ENCODE peak calls at places on chromosomes 11 and 22, in six cellular contexts. One of them, this sample, is unnamed.

GRCh38 chr22:21928048-21928447 is 24.6 kb downstream of the PPM1F start:
- DNase-seq in astrocyte of the hippocampus: no peak
- DNase-seq in RPMI7951: no peak
- DNase-seq in Caki2: no peak
- DNase-seq in left kidney: no peak
- DNase-seq in astrocyte of the cerebellum: no peak
- DNase-seq in this sample: no peak

GRCh38 chr11:373716-374551 is 4.6 kb downstream of the B4GALNT4 start:
- DNase-seq in astrocyte of the cerebellum: no peak
- DNase-seq in left kidney: no peak
- DNase-seq in Caki2: no peak
- DNase-seq in astrocyte of the hippocampus: peak
- DNase-seq in RPMI7951: peak
- DNase-seq in this sample: no peak

GRCh38 chr11:111749646-111750045 is 16.5 kb downstream of the PPP2R1B start:
- DNase-seq in RPMI7951: no peak
- DNase-seq in astrocyte of the cerebellum: no peak
- DNase-seq in left kidney: no peak
- DNase-seq in astrocyte of the hippocampus: no peak
- DNase-seq in Caki2: no peak
- DNase-seq in this sample: no peak

GRCh38 chr22:35482974-35483373 is 57.7 kb upstream of the RASD2 start:
- DNase-seq in astrocyte of the hippocampus: no peak
- DNase-seq in astrocyte of the cerebellum: no peak
- DNase-seq in Caki2: no peak
- DNase-seq in RPMI7951: no peak
- DNase-seq in left kidney: no peak
- DNase-seq in this sample: no peak

GRCh38 chr11:115990004-115990447 is 485.8 kb upstream of the CADM1 start:
- DNase-seq in astrocyte of the hippocampus: peak
- DNase-seq in RPMI7951: no peak
- DNase-seq in left kidney: peak
- DNase-seq in astrocyte of the cerebellum: no peak
- DNase-seq in Caki2: no peak
- DNase-seq in this sample: no peak

GRCh38 chr11:59778122-59778521 is 22.9 kb downstream of the STX3 start:
- DNase-seq in astrocyte of the cerebellum: no peak
- DNase-seq in RPMI7951: no peak
- DNase-seq in astrocyte of the hippocampus: peak
- DNase-seq in Caki2: peak
- DNase-seq in left kidney: no peak
- DNase-seq in this sample: no peak

GRCh38 chr11:111909378-111909777 is 2.2 kb downstream of the CRYAB start:
- DNase-seq in astrocyte of the hippocampus: no peak
- DNase-seq in RPMI7951: no peak
- DNase-seq in astrocyte of the cerebellum: no peak
- DNase-seq in left kidney: no peak
- DNase-seq in Caki2: no peak
- DNase-seq in this sample: no peak

GRCh38 chr11:133239530-133239929 is 292.8 kb downstream of the OPCML start:
- DNase-seq in left kidney: peak
- DNase-seq in astrocyte of the hippocampus: no peak
- DNase-seq in RPMI7951: no peak
- DNase-seq in Caki2: no peak
- DNase-seq in astrocyte of the cerebellum: no peak
- DNase-seq in this sample: no peak

GRCh38 chr22:33897621-33897910 is 22.7 kb downstream of the LARGE1 start:
- DNase-seq in astrocyte of the hippocampus: no peak
- DNase-seq in astrocyte of the cerebellum: no peak
- DNase-seq in Caki2: no peak
- DNase-seq in left kidney: peak
- DNase-seq in RPMI7951: no peak
- DNase-seq in this sample: no peak

GRCh38 chr11:2094354-2095197 is 44.6 kb downstream of the IGF2 start:
- DNase-seq in RPMI7951: no peak
- DNase-seq in Caki2: no peak
- DNase-seq in astrocyte of the hippocampus: no peak
- DNase-seq in astrocyte of the cerebellum: no peak
- DNase-seq in left kidney: no peak
- DNase-seq in this sample: no peak

GRCh38 chr22:33747576-33748180 is 172.6 kb downstream of the LARGE1 start:
- DNase-seq in left kidney: no peak
- DNase-seq in astrocyte of the hippocampus: no peak
- DNase-seq in astrocyte of the cerebellum: no peak
- DNase-seq in Caki2: peak
- DNase-seq in RPMI7951: no peak
- DNase-seq in this sample: no peak

GRCh38 chr22:37178350-37179125 is 9.5 kb downstream of the C1QTNF6 start:
- DNase-seq in Caki2: peak
- DNase-seq in left kidney: peak
- DNase-seq in astrocyte of the cerebellum: no peak
- DNase-seq in astrocyte of the hippocampus: peak
- DNase-seq in RPMI7951: peak
- DNase-seq in this sample: no peak

GRCh38 chr11:111634981-111635705 is 32.9 kb downstream of the SIK2 start:
- DNase-seq in RPMI7951: peak
- DNase-seq in left kidney: peak
- DNase-seq in Caki2: peak
- DNase-seq in astrocyte of the hippocampus: peak
- DNase-seq in astrocyte of the cerebellum: peak
- DNase-seq in this sample: peak

GRCh38 chr11:90947930-90948329 is 725.1 kb upstream of the CHORDC1 start:
- DNase-seq in left kidney: no peak
- DNase-seq in astrocyte of the hippocampus: no peak
- DNase-seq in RPMI7951: no peak
- DNase-seq in Caki2: no peak
- DNase-seq in astrocyte of the cerebellum: no peak
- DNase-seq in this sample: no peak

GRCh38 chr11:31160504-31161422 is 208.8 kb downstream of the DCDC1 start:
- DNase-seq in Caki2: no peak
- DNase-seq in astrocyte of the hippocampus: no peak
- DNase-seq in left kidney: no peak
- DNase-seq in astrocyte of the cerebellum: no peak
- DNase-seq in RPMI7951: peak
- DNase-seq in this sample: no peak

GRCh38 chr11:61978703-61979661 is 11.5 kb upstream of the FTH1 start:
- DNase-seq in astrocyte of the cerebellum: no peak
- DNase-seq in astrocyte of the hippocampus: peak
- DNase-seq in RPMI7951: no peak
- DNase-seq in left kidney: no peak
- DNase-seq in Caki2: no peak
- DNase-seq in this sample: no peak

GRCh38 chr11:27545946-27546345 is 39.4 kb upstream of the LIN7C start:
- DNase-seq in left kidney: peak
- DNase-seq in astrocyte of the cerebellum: no peak
- DNase-seq in Caki2: no peak
- DNase-seq in astrocyte of the hippocampus: no peak
- DNase-seq in RPMI7951: no peak
- DNase-seq in this sample: no peak

GRCh38 chr11:79259800-79260199 is 181.0 kb downstream of the TENM4 start:
- DNase-seq in astrocyte of the hippocampus: no peak
- DNase-seq in RPMI7951: no peak
- DNase-seq in left kidney: peak
- DNase-seq in Caki2: peak
- DNase-seq in astrocyte of the cerebellum: no peak
- DNase-seq in this sample: no peak

GRCh38 chr11:94639901-94640721 is 72.9 kb downstream of the PIWIL4 start:
- DNase-seq in astrocyte of the hippocampus: no peak
- DNase-seq in RPMI7951: no peak
- DNase-seq in astrocyte of the cerebellum: no peak
- DNase-seq in left kidney: no peak
- DNase-seq in Caki2: no peak
- DNase-seq in this sample: no peak

GRCh38 chr11:130049260-130049659 is 20.4 kb upstream of the APLP2 start:
- DNase-seq in astrocyte of the hippocampus: no peak
- DNase-seq in Caki2: no peak
- DNase-seq in left kidney: no peak
- DNase-seq in astrocyte of the cerebellum: no peak
- DNase-seq in RPMI7951: no peak
- DNase-seq in this sample: no peak

GRCh38 chr22:46983046-46983445 is 220.6 kb downstream of the TBC1D22A start:
- DNase-seq in Caki2: no peak
- DNase-seq in astrocyte of the hippocampus: no peak
- DNase-seq in left kidney: no peak
- DNase-seq in RPMI7951: no peak
- DNase-seq in astrocyte of the cerebellum: no peak
- DNase-seq in this sample: no peak

GRCh38 chr22:45502215-45503070 is at the start of gene FBLN1:
- DNase-seq in astrocyte of the cerebellum: no peak
- DNase-seq in astrocyte of the hippocampus: peak
- DNase-seq in Caki2: peak
- DNase-seq in left kidney: peak
- DNase-seq in RPMI7951: no peak
- DNase-seq in this sample: no peak

GRCh38 chr11:96238563-96239166 is 104.3 kb downstream of the MAML2 start:
- DNase-seq in astrocyte of the hippocampus: no peak
- DNase-seq in RPMI7951: no peak
- DNase-seq in left kidney: no peak
- DNase-seq in Caki2: no peak
- DNase-seq in astrocyte of the cerebellum: no peak
- DNase-seq in this sample: no peak

GRCh38 chr22:40236131-40236665 is 58.5 kb downstream of the TNRC6B start:
- DNase-seq in astrocyte of the hippocampus: no peak
- DNase-seq in Caki2: peak
- DNase-seq in left kidney: no peak
- DNase-seq in astrocyte of the cerebellum: no peak
- DNase-seq in RPMI7951: no peak
- DNase-seq in this sample: no peak

GRCh38 chr11:62242021-62242420 is at the start of gene SCGB1D2:
- DNase-seq in astrocyte of the hippocampus: peak
- DNase-seq in Caki2: peak
- DNase-seq in RPMI7951: peak
- DNase-seq in astrocyte of the cerebellum: no peak
- DNase-seq in left kidney: peak
- DNase-seq in this sample: no peak

GRCh38 chr11:75894036-75894585 is 79.1 kb downstream of the UVRAG start:
- DNase-seq in left kidney: no peak
- DNase-seq in RPMI7951: no peak
- DNase-seq in astrocyte of the cerebellum: no peak
- DNase-seq in astrocyte of the hippocampus: no peak
- DNase-seq in Caki2: no peak
- DNase-seq in this sample: no peak

GRCh38 chr11:9953994-9954626 is 290.2 kb downstream of the SWAP70 start:
- DNase-seq in RPMI7951: no peak
- DNase-seq in astrocyte of the cerebellum: no peak
- DNase-seq in astrocyte of the hippocampus: peak
- DNase-seq in Caki2: no peak
- DNase-seq in left kidney: no peak
- DNase-seq in this sample: peak

This sample was measured in skeletal muscle cell.